ENCODE peak calls at places on chromosomes 5 and 9, in five cellular contexts. U is CD4-positive, CD25-positive, alpha-beta regulatory T cell; V is naive thymus-derived CD4-positive, alpha-beta T cell; R is CD8-positive, alpha-beta T cell; C is BE2C. G is an unnamed sample.
A peak's percentile ranks its signal among the peaks of the same experiment; 100 is the strongest.

GRCh38 chr9:96344458-96345180 is 38.9 kb downstream of the SLC35D2 start:
- DNase-seq in V (no peak), R (no peak), C (peak; percentile 42), U (no peak), G (no peak)

GRCh38 chr5:134024811-134025210 is 20.0 kb upstream of the VDAC1 start:
- DNase-seq in U (no peak), R (no peak), V (no peak), C (no peak), G (no peak)

GRCh38 chr9:110148868-110149267 is 59.1 kb downstream of the C9orf152 start:
- DNase-seq in U (no peak), C (no peak), R (no peak), V (no peak), G (no peak)

GRCh38 chr9:83266618-83267543 is 203.9 kb upstream of the RASEF start:
- DNase-seq in R (no peak), V (no peak), C (peak; percentile 27), U (no peak), G (no peak)

GRCh38 chr9:4489919-4490704 is at the start of gene SLC1A1:
- DNase-seq in U (peak; percentile 29), V (peak; percentile 8), R (peak; percentile 52), C (no peak), G (no peak)

GRCh38 chr5:64074533-64074932 is 91.1 kb upstream of the RNF180 start:
- DNase-seq in R (no peak), U (no peak), V (no peak), C (no peak), G (peak; percentile 69)

GRCh38 chr9:99000480-99001395 is 57.0 kb downstream of the COL15A1 start:
- DNase-seq in C (peak; percentile 46), R (peak; percentile 72), V (peak; percentile 63), U (peak; percentile 39), G (peak; percentile 85)

GRCh38 chr9:137034039-137034708 is 2.3 kb upstream of the FUT7 start:
- DNase-seq in R (peak; percentile 71), C (no peak), U (no peak), V (no peak), G (no peak)

GRCh38 chr5:73917433-73917832 is 291.4 kb downstream of the ARHGEF28 start:
- DNase-seq in R (no peak), U (no peak), C (no peak), V (no peak), G (no peak)

GRCh38 chr5:87649455-87649854 is 236.7 kb upstream of the CCNH start:
- DNase-seq in U (no peak), R (no peak), C (no peak), V (no peak), G (no peak)

GRCh38 chr5:77924081-77924480 is 147.9 kb upstream of the TBCA start:
- DNase-seq in U (no peak), R (no peak), V (no peak), C (no peak), G (no peak)
- H3K4me3 ChIP-seq in U (no peak overlapping the region), R (no peak overlapping the region), V (no peak overlapping the region), C (no peak overlapping the region), G (no peak overlapping the region)

GRCh38 chr5:166499452-166500240 is 1791.8 kb upstream of the WWC1 start:
- DNase-seq in U (no peak), V (no peak), R (no peak), C (no peak), G (no peak)

GRCh38 chr5:166503506-166503905 is 1787.9 kb upstream of the WWC1 start:
- DNase-seq in R (no peak), V (no peak), U (no peak), C (no peak), G (no peak)

GRCh38 chr5:166493627-166494026 is 1797.8 kb upstream of the WWC1 start:
- DNase-seq in R (no peak), C (no peak), U (no peak), V (no peak), G (no peak)

GRCh38 chr5:166493042-166493441 is 1798.4 kb upstream of the WWC1 start:
- DNase-seq in U (no peak), V (no peak), C (no peak), R (no peak), G (no peak)

GRCh38 chr5:166497705-166498104 is 1793.7 kb upstream of the WWC1 start:
- DNase-seq in U (no peak), C (no peak), R (no peak), V (no peak), G (no peak)
- H3K9me3 ChIP-seq in U (no peaks in the 10 kb centered on the region), C (no peaks in the 10 kb centered on the region), R (no peaks in the 10 kb centered on the region), V (no peaks in the 10 kb centered on the region), G (peaks cover 29% of the 10 kb centered on the region)

GRCh38 chr5:139383993-139384590 is 995 bp upstream of the SLC23A1 start:
- DNase-seq in U (no peak), C (no peak), V (no peak), R (no peak), G (no peak)
- H3K4me3 ChIP-seq in U (no peak overlapping the region), C (no peak overlapping the region), V (peak overlapping the region; percentile 34), R (no peak overlapping the region), G (no peak overlapping the region)

GRCh38 chr5:18102733-18103132 is 468.5 kb downstream of the TAF11L14 start:
- DNase-seq in C (no peak), U (no peak), R (no peak), V (no peak), G (no peak)
- H3K9me3 ChIP-seq in C (no peaks in the 10 kb centered on the region), U (no peaks in the 10 kb centered on the region), R (no peaks in the 10 kb centered on the region), V (no peaks in the 10 kb centered on the region), G (peaks cover 19% of the 10 kb centered on the region)

GRCh38 chr5:137632716-137633115 is 103.2 kb downstream of the KLHL3 start:
- DNase-seq in U (no peak), R (no peak), C (no peak), V (no peak), G (no peak)
- H3K4me3 ChIP-seq in U (no peak overlapping the region), R (no peak overlapping the region), C (no peak overlapping the region), V (no peak overlapping the region), G (no peak overlapping the region)